ENCODE peak calls at places on chromosomes 7 and 10, in six cellular contexts. Y is neuronal stem cell, X is IMR-90, T is H9, N is trophoblast cell, U is mesenchymal stem cell. H is an unnamed sample.

GRCh38 chr10:120475844-120476791 is 19.1 kb downstream of the PLPP4 start:
- DNase-seq in Y (no peak), X (no peak), T (no peak), N (no peak), U (no peak), H (no peak)

GRCh38 chr10:77927343-77928256 is 1.0 kb upstream of the DLG5 start:
- DNase-seq in Y (peak), X (no peak), T (no peak), N (no peak), U (no peak), H (peak)

GRCh38 chr10:68271104-68271882 is 39.4 kb upstream of the ATOH7 start:
- DNase-seq in Y (no peak), X (peak), T (no peak), N (no peak), U (no peak), H (no peak)

GRCh38 chr10:73886625-73887024 is 12.3 kb upstream of the CAMK2G start:
- DNase-seq in Y (no peak), X (no peak), T (no peak), N (no peak), U (peak), H (no peak)

GRCh38 chr10:79229081-79229541 is 118.2 kb upstream of the PPIF start:
- DNase-seq in Y (no peak), X (no peak), T (peak), N (peak), U (no peak), H (no peak)

GRCh38 chr10:117254774-117255735 is 14.1 kb downstream of the SLC18A2 start:
- DNase-seq in Y (no peak), X (no peak), T (no peak), N (no peak), U (no peak), H (no peak)

GRCh38 chr10:132610071-132610701 is 72.6 kb downstream of the INPP5A start:
- DNase-seq in Y (no peak), X (no peak), T (no peak), N (no peak), U (no peak), H (no peak)

GRCh38 chr10:127945335-127945734 is 38.4 kb downstream of the PTPRE start:
- DNase-seq in Y (no peak), X (peak), T (no peak), N (peak), U (peak), H (no peak)

GRCh38 chr7:110724811-110725210 is 366.1 kb upstream of the LRRN3 start:
- DNase-seq in Y (no peak), X (no peak), T (no peak), N (no peak), U (no peak), H (no peak)

GRCh38 chr10:61316866-61317265 is 136.3 kb downstream of the TMEM26 start:
- DNase-seq in Y (no peak), X (no peak), T (no peak), N (no peak), U (no peak), H (no peak)

GRCh38 chr7:139321071-139321745 is 19.9 kb upstream of the FMC1 start:
- DNase-seq in Y (no peak), X (peak), T (peak), N (peak), U (peak), H (peak)

GRCh38 chr10:11165591-11166543 is 148.2 kb downstream of the CELF2 start:
- DNase-seq in Y (peak), X (no peak), T (peak), N (no peak), U (peak), H (no peak)

GRCh38 chr7:919924-920341 is 34.5 kb downstream of the ADAP1 start:
- DNase-seq in Y (no peak), X (no peak), T (no peak), N (no peak), U (no peak), H (no peak)

GRCh38 chr7:83532229-83532628 is 116.7 kb downstream of the SEMA3E start:
- DNase-seq in Y (no peak), X (peak), T (no peak), N (no peak), U (peak), H (no peak)

GRCh38 chr10:129768437-129769355 is 195.4 kb downstream of the EBF3 start:
- DNase-seq in Y (peak), X (no peak), T (peak), N (no peak), U (no peak), H (peak)

GRCh38 chr10:87945994-87946393 is 82.6 kb downstream of the PTEN start:
- DNase-seq in Y (no peak), X (no peak), T (no peak), N (no peak), U (no peak), H (no peak)

GRCh38 chr10:3805791-3806381 is 20.9 kb upstream of the KLF6 start:
- DNase-seq in Y (no peak), X (peak), T (peak), N (peak), U (peak), H (no peak)

GRCh38 chr7:135645296-135645904 is 16.9 kb upstream of the STMP1 start:
- DNase-seq in Y (no peak), X (peak), T (no peak), N (peak), U (peak), H (no peak)

GRCh38 chr7:140059288-140060242 is 3.2 kb downstream of the PARP12 start:
- DNase-seq in Y (no peak), X (peak), T (no peak), N (no peak), U (peak), H (peak)

GRCh38 chr10:29649561-29650551 is 15.1 kb upstream of the SVIL start:
- DNase-seq in Y (no peak), X (peak), T (no peak), N (no peak), U (peak), H (no peak)

GRCh38 chr7:106618480-106618879 is 42.5 kb downstream of the CCDC71L start:
- DNase-seq in Y (no peak), X (peak), T (no peak), N (no peak), U (peak), H (no peak)

GRCh38 chr7:27189560-27190283 is 4.7 kb upstream of the HOXA11 start:
- DNase-seq in Y (no peak), X (no peak), T (peak), N (no peak), U (no peak), H (no peak)

GRCh38 chr10:16809074-16809718 is 8.0 kb downstream of the RSU1 start:
- DNase-seq in Y (peak), X (peak), T (peak), N (peak), U (peak), H (peak)

GRCh38 chr7:14229047-14229446 is 239.6 kb upstream of the ETV1 start:
- DNase-seq in Y (no peak), X (peak), T (no peak), N (no peak), U (peak), H (no peak)

GRCh38 chr10:55426138-55426537 is 625.1 kb upstream of the PCDH15 start:
- DNase-seq in Y (no peak), X (no peak), T (peak), N (no peak), U (no peak), H (no peak)

GRCh38 chr10:17375936-17376584 is 78.3 kb downstream of the ST8SIA6 start:
- DNase-seq in Y (no peak), X (peak), T (peak), N (peak), U (peak), H (peak)

GRCh38 chr7:155299539-155300202 is 2.0 kb downstream of the INSIG1 start:
- DNase-seq in Y (no peak), X (no peak), T (no peak), N (no peak), U (peak), H (no peak)

GRCh38 chr7:2013381-2014311 is 219.1 kb downstream of the MAD1L1 start:
- DNase-seq in Y (no peak), X (no peak), T (no peak), N (no peak), U (no peak), H (no peak)

GRCh38 chr10:78544447-78545085 is 510.9 kb downstream of the RPS24 start:
- DNase-seq in Y (no peak), X (peak), T (no peak), N (no peak), U (no peak), H (no peak)

GRCh38 chr7:128880791-128881457 is 18.3 kb downstream of the ATP6V1F start:
- DNase-seq in Y (no peak), X (no peak), T (no peak), N (no peak), U (no peak), H (no peak)

GRCh38 chr7:147547252-147547897 is 1043.2 kb upstream of the C7orf33 start:
- DNase-seq in Y (no peak), X (peak), T (peak), N (peak), U (no peak), H (peak)

GRCh38 chr10:101588879-101589278 is 758 bp downstream of the DPCD start:
- DNase-seq in Y (no peak), X (peak), T (no peak), N (no peak), U (peak), H (no peak)

DNA sequence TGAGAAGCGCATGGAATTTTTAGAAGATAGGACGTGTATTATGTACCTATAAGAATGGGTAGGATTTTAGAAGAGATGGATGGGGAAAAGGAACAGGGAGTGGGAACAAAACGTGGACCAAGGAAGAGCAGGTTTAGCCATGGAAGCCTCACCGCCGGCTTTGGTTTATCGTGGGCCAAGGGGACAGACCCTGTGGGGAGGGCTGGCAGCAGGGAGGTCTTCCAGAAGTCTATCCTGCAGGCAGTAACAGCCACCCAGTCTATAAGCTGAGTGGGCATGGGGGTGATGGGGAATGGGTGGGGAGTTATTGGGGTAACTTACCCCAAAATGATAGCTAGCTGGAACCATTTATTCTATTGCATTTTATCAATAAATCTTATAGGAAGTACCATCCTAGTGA is 44.9 kb downstream of the IKZF1 start:
- DNase-seq in Y (no peak), X (no peak), T (no peak), N (no peak), U (no peak), H (no peak)
- H4K91ac ChIP-seq in Y (no peak), X (no peak), T (no peak), N (no peak), U (no peak), H (no peak)

GRCh38 chr10:15361131-15361530 is 10.0 kb downstream of the FAM171A1 start:
- DNase-seq in Y (no peak), X (no peak), T (no peak), N (no peak), U (no peak), H (no peak)
- H3K4me2 ChIP-seq in Y (no peak), X (no peak), T (no peak), N (no peak), U (no peak), H (no peak)

GRCh38 chr10:109348324-109348723 is 575.0 kb downstream of the XPNPEP1 start:
- DNase-seq in Y (no peak), X (peak), T (no peak), N (no peak), U (no peak), H (no peak)
- H4K91ac ChIP-seq in Y (no peak), X (no peak), T (no peak), N (no peak), U (no peak), H (no peak)

DNA sequence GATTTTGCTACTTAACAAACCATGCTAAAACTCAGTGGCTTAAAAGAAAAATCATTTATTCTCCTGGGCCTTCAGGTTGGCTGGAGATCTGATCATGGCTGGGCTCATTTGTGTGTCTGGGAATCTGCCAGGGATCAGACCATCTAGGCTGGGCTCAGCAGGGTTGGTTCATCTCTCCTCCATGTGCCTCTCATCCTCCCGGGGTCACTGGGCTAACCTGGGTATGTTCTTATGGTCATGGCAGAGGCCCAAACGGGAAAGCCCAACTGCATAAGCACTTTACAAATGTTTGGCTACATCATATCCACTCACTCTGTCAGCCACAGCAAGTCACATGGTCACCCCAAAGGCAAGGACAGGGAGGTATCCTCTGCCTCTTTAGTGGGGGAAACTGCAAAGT is 231.3 kb downstream of the BUB3 start:
- DNase-seq in Y (no peak), X (no peak), T (no peak), N (no peak), U (no peak), H (no peak)
- H3K4me2 ChIP-seq in Y (no peak), X (no peak), T (no peak), N (no peak), U (no peak), H (no peak)

DNA sequence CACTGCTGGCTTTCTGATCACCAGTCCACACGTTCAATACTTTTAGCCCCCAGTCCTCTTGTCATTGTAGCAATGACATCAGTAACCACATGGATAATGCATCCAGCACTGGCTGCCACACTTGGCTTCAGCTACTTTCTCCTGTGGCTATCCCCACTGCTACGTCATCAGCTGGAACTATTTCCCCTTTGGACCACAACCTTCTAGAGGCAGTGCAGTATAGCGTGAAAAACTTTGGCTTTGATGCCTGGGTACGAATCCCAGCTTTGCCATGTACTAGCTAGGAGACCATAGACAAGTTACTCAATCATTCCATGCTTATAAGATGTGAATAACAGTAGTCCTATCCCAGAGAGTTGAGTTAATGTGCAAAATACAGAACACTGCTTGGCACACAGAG is 63.2 kb downstream of the CCDC3 start:
- DNase-seq in Y (no peak), X (no peak), T (no peak), N (no peak), U (no peak), H (no peak)
- H4K91ac ChIP-seq in Y (no peak), X (no peak), T (no peak), N (no peak), U (no peak), H (no peak)

DNA sequence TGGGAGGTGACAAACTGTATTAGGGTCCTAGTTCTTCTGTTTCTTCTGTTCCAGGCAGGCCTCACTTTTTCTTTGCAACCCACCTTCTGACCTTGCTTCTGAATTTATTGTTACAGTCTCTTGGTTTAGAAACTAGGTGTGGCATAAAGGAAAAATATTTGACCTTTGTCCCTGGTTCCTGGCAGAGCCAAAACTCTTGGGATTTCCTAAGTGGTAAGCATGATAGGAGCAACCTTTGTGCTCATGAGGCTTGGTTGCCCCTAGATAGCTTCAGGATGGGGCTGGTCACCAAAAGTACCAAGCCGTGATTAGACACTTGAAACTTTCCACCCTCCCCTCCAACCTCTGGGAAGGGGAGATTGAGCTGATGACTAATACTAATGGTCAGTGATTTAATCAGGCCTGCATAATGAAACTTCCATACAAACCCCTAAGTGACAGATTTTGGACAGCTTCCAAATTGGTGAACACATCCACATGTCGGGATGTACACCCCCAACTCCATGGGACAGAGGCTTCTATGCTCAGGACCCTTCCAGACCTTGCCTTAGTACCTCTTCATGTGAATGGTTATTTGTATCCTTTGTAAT is 4.7 kb downstream of the NUB1 start:
- DNase-seq in Y (no peak), X (no peak), T (no peak), N (no peak), U (peak), H (no peak)
- H3K4me2 ChIP-seq in Y (no peak), X (no peak), T (no peak), N (no peak), U (no peak), H (no peak)

GRCh38 chr7:123096976-123097375 is 101.5 kb upstream of the TAS2R16 start:
- DNase-seq in Y (no peak), X (no peak), T (no peak), N (no peak), U (no peak), H (no peak)
- H4K91ac ChIP-seq in Y (no peak), X (no peak), T (no peak), N (no peak), U (no peak), H (no peak)

GRCh38 chr7:41881313-41882130 is 178.6 kb upstream of the INHBA start:
- DNase-seq in Y (no peak), X (peak), T (no peak), N (peak), U (peak), H (no peak)

GRCh38 chr7:41878331-41879112 is 175.6 kb upstream of the INHBA start:
- DNase-seq in Y (no peak), X (no peak), T (no peak), N (no peak), U (no peak), H (no peak)

GRCh38 chr7:41879113-41879385 is 176.2 kb upstream of the INHBA start:
- DNase-seq in Y (no peak), X (peak), T (no peak), N (no peak), U (peak), H (no peak)

GRCh38 chr7:41880107-41880506 is 177.2 kb upstream of the INHBA start:
- DNase-seq in Y (no peak), X (peak), T (no peak), N (no peak), U (peak), H (no peak)

DNA sequence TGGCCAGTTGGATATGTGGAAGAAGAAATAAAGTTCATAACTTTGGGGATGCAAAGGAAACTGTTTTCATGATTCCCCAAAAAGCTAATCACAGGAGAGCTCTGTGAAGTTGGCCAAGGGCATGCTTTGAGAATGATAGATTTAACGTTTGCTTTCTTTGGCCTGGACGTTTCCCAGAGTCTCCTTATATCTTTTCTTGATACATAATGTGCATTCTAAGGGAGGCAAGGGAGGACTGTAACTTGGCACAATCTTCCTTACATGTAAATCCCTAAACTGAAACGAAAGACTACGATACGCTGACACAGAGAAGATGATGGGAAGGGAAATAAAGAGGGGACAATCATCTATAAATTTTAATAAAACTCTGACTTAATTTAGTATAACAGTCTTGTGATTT is 176.5 kb upstream of the INHBA start:
- DNase-seq in Y (no peak), X (no peak), T (no peak), N (no peak), U (no peak), H (no peak)
- H3K4me2 ChIP-seq in Y (no peak), X (no peak), T (no peak), N (no peak), U (no peak), H (no peak)

DNA sequence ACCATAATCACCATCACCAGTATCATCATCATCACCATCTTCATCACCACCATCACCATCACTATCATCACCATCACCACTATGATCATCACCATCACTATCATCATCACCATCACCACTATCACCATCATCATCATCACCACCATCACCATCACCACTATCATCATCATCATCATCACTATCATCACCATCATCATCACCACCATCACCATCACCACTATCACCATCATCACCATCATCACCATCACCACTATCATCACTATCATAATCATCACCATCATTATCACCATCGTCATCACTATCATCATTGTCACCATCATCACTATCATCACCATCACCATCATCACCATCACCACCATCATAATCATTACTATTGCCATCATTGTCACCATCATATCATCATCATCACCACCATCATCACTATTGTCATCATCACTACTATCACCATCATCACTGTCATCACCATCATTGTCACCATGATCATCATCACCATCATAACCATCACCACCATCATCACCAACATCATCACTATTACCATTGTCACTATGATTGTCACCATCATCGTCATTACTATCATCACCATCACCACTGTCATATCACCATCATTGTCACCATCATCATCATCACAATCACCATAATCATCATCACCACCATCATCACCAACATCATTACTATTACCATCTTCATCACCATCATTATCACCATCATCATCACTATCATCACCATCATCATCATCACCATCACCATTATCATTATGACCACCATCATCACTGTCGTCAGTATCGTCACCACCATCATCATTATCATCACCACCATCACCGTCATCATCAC is 154.7 kb downstream of the ACTR3B start:
- DNase-seq in Y (no peak), X (no peak), T (no peak), N (no peak), U (no peak), H (no peak)
- H4K91ac ChIP-seq in Y (no peak), X (no peak), T (no peak), N (no peak), U (no peak), H (no peak)